ENCODE peak calls at places on chromosome 7, in four cellular contexts. E, Z, Y and M are unnamed samples.

GRCh38 chr7:117766915-117767314 is 106.3 kb downstream of the CTTNBP2 start:
- DNase-seq in E (no peak), Z (no peak), Y (no peak), M (no peak)

GRCh38 chr7:87317691-87318245 is 27.7 kb upstream of the CROT start:
- DNase-seq in E (no peak), Z (no peak), Y (no peak), M (no peak)

GRCh38 chr7:937851-938484 is 16.5 kb downstream of the ADAP1 start:
- DNase-seq in E (no peak), Z (no peak), Y (no peak), M (no peak)

GRCh38 chr7:76155938-76156337 is 45.8 kb upstream of the SRRM3 start:
- DNase-seq in E (peak), Z (peak), Y (peak), M (peak)

GRCh38 chr7:28093617-28094232 is 86.9 kb downstream of the JAZF1 start:
- DNase-seq in E (peak), Z (peak), Y (peak), M (peak)

GRCh38 chr7:106064836-106065559 is 47.1 kb downstream of the SYPL1 start:
- DNase-seq in E (peak), Z (peak), Y (peak), M (peak)

GRCh38 chr7:104161244-104161643 is 46.6 kb downstream of the ORC5 start:
- DNase-seq in E (no peak), Z (no peak), Y (no peak), M (no peak)

GRCh38 chr7:48427671-48428070 is 256.4 kb downstream of the ABCA13 start:
- DNase-seq in E (no peak), Z (no peak), Y (no peak), M (no peak)

DNA sequence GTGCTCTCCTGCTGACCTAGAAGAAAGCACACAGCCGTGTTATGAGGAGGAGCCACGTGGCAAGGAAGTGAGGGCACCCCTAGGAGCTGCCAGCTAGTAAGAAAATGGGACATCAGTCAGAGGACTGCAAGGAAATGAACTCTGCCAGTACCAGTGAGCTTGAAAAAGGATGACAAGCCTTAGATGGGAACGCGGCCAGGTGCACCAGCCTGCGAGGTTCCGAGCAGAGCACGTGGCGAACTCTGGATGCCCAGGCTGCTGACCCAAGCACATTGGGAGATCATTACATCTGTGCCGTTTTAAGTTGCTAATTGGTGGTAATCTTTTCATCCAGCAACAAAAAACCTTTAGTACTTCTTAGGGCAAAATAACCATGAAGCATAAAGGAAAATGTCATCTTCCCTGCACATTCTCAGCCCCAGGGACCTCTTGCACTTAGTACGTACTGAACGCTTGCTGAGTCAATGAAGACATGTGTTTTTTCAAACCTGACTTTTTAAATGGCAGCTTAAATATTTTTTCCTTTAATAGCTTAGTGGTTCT is 69.4 kb downstream of the AMZ1 start:
- DNase-seq in E (peak), Z (no peak), Y (no peak), M (peak)
- H3K4me3 ChIP-seq in E (no peak), Z (no peak), Y (no peak), M (peak)

DNA sequence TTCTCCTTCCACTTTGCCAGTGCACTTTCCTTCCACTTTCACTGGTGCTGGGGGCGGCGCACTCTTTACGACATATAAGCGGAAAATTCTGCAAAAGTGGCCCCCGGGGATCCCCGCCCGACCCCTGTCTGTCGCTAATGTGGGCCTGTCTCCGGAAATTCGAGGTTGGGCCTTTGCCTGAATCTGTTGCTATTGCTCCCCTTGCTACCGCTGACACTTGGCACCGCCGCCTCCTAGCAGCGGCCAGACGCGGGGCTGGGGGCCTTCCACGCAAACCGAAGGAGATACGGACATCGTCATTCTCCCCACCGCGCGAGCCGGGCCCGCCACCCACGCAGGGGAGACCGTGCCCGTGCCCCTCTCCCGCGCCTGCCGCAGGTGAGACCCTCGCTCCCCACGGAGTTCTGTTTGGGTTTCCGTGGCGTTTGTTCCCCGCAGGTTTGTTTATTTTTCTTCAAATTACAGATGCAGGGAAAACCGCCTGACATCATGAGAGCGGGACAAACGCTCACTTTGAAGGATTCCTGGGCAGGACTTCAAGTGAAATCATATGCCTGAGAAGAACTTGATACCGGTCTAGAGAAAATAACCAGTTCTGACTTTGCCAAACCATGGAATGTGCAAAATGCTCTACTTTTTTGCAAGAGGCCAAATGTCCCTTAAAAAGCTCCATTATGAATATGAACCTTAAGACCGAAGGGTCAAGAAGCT is 5.0 kb downstream of the TWIST1 start:
- DNase-seq in E (peak), Z (peak), Y (peak), M (peak)
- H3K4me3 ChIP-seq in E (peak), Z (peak), Y (no peak), M (peak)

GRCh38 chr7:51303142-51303525 is 13.5 kb downstream of the COBL start:
- DNase-seq in E (no peak), Z (no peak), Y (no peak), M (no peak)
- H3K4me3 ChIP-seq in E (no peak), Z (no peak), Y (no peak), M (peak)

GRCh38 chr7:97513326-97513725 is 218.6 kb upstream of the TAC1 start:
- DNase-seq in E (no peak), Z (no peak), Y (no peak), M (no peak)

GRCh38 chr7:97506728-97507127 is 225.2 kb upstream of the TAC1 start:
- DNase-seq in E (no peak), Z (no peak), Y (no peak), M (no peak)

DNA sequence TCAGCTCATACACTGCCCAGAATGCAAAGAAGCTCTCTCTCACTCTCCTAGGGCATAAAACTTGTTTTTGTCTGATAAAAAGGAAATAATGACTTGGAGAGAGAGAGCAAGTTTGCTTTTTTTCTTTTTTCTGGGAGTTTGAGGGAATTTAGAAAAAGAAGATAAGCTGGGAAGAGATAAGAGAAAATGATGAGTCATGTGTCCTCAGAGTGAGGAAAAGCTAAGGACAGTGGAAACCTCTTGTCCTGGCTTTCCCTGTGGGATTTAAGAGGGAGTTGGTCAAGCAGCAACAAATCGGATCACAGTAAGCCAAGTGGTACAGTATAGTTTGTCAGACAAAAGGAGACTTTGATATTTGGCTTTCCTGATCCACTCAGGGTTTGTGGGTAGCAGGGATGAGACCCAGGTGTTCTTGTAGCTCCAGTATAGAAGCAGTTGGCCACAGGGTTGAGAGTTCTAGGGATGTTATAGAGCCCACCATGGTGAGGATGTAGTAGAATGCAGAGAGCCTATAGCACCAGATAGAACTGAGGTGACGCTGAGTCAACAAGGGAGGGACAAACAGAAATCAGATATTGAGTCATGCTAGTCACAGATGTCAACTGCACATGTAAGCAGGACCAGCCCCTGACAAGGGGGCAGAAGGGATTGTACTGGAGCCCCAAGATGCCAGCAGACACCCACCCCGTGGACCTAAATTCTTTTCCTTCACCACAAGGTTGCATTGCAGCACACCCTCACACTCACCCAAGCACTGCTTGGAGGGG is 219.3 kb upstream of the TAC1 start:
- DNase-seq in E (no peak), Z (no peak), Y (no peak), M (no peak)
- H3K4me3 ChIP-seq in E (no peak), Z (no peak), Y (no peak), M (no peak)

GRCh38 chr7:151351967-151352366 is 10.4 kb downstream of the NUB1 start:
- DNase-seq in E (no peak), Z (no peak), Y (no peak), M (no peak)

GRCh38 chr7:151352512-151352911 is 10.9 kb downstream of the NUB1 start:
- DNase-seq in E (no peak), Z (no peak), Y (no peak), M (no peak)

GRCh38 chr7:151349507-151349853 is 7.9 kb downstream of the NUB1 start:
- DNase-seq in E (no peak), Z (no peak), Y (no peak), M (no peak)

GRCh38 chr7:151348970-151349369 is 7.4 kb downstream of the NUB1 start:
- DNase-seq in E (no peak), Z (no peak), Y (no peak), M (no peak)

DNA sequence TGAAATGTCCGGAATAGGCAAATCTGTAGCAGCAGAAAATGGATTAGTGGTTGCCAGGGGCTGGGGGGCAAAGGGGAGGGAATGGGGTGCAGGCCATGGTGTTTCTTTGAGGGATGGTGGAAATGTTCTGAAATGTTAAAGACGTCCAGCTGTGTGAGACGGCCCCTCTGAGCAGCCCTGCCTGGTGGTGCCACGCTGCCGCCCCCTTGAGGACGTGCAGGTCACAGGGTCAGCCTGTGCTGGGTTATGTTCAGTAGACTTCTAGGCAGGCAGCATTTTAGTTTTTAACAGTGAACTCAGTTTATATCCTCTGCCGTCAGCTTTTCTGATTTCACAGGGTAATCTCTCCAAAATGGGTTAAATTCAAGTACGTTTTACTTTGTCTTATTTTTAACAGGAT is 9.4 kb downstream of the NUB1 start:
- DNase-seq in E (no peak), Z (no peak), Y (no peak), M (no peak)
- H3K4me3 ChIP-seq in E (no peak), Z (no peak), Y (no peak), M (no peak)

GRCh38 chr7:95209778-95210177 is 114.6 kb downstream of the PON1 start:
- DNase-seq in E (no peak), Z (no peak), Y (peak), M (no peak)

GRCh38 chr7:95213148-95213547 is 111.2 kb downstream of the PON1 start:
- DNase-seq in E (peak), Z (no peak), Y (no peak), M (no peak)

GRCh38 chr7:95209276-95209675 is 115.1 kb downstream of the PON1 start:
- DNase-seq in E (peak), Z (no peak), Y (peak), M (peak)

DNA sequence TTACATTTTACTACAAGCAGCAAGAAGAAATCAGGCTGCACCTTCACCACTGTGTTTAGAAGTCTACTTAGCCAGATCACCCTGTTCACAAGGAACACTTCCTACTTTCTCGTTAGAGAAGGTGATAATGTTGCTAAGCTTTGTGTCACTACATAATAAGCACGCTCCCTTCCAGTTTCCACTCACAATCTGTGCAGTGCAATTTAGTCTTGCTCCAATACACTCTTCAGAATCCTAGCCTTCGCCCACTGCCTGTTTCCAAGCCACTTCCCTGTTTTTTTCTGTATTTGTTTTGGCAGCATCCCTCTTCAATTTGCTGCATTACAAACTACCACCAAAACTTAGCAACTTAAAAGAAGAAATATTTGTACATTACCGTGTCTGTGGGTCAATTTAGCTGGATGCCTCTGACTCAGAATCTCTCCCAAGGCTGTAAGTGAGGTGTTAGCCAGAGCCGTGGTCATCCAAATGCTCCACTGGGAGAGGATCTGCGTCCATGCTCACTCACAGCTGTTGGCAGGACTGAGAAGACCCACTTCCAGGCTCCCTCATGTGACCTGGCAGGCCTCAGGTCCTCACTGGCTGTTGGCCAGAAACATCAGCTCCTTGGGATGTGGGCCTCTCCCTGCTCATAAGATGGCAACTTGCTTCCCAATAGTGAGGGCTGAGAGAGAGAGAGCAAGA is 110.4 kb downstream of the PON1 start:
- DNase-seq in E (peak), Z (peak), Y (peak), M (no peak)
- H3K4me3 ChIP-seq in E (no peak), Z (no peak), Y (no peak), M (peak)

GRCh38 chr7:66348959-66349358 is 143.8 kb downstream of the TPST1 start:
- DNase-seq in E (no peak), Z (no peak), Y (no peak), M (peak)
- H3K4me3 ChIP-seq in E (no peak), Z (no peak), Y (no peak), M (no peak)

DNA sequence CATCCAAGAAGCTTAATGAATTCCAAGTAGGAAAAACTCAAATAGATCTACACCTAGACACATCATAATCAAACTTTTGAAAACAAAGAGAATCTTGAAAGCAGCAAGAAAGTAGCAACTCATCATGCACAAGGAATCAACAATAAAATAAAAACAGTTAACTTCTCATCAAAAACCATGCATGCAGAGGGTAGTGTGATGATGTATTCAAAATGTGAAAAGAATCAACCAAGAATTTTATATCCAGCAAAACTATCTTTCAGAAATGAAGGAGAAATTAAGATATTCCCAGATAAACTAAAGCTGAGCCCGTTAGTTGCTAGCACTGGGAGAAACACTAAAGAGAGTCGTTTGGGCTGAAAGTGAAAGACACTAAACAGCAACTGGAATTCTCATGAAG is 4.3 kb upstream of the PARP12 start:
- DNase-seq in E (no peak), Z (no peak), Y (no peak), M (no peak)
- H3K4me3 ChIP-seq in E (no peak), Z (no peak), Y (no peak), M (peak)

DNA sequence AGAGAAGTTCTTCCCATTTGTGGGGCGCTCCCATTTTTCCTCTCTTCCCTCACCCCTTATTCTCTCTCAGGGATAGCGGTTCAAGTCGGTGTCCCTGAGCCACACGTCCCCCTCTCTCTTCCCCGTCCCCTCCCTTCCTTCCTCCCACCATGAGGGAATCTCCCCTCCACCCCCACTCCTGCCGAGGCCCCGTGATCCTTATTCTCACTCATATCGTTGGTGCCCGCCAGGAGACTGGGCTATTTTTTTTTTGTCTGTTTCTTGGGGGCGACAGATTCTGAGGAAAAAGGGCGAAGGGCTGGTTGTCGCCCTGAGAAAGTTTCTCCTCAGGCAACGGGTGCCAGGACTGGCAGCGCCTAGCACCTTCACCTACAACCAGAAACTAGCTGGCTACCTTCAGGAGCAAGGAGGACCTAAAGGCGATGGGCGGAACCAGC is 723 bp downstream of the ZCWPW1 start:
- DNase-seq in E (no peak), Z (no peak), Y (no peak), M (no peak)
- H3K4me3 ChIP-seq in E (peak), Z (peak), Y (peak), M (peak)